ENCODE peak calls at places on chromosomes 1 and 21, in ten cellular contexts. U is BE2C; E is kidney epithelial cell; A is activated CD8-positive, alpha-beta T cell treated with anti-CD3 and anti-CD28 coated beads for 36 hours; B is CD4-positive, alpha-beta T cell; H is astrocyte of the spinal cord; M is foreskin fibroblast; X is GM10248; Y is left lung; F is HCT116. Z is an unnamed sample.

GRCh38 chr1:97160796-97161195 is 439.2 kb downstream of the PTBP2 start:
- DNase-seq in U (peak), E (no peak), A (no peak), B (no peak), H (no peak), M (peak), X (no peak), Y (no peak), F (no peak), Z (no peak)

GRCh38 chr1:181255270-181255929 is 166.9 kb downstream of the IER5 start:
- DNase-seq in U (no peak), E (peak), A (no peak), B (no peak), H (peak), M (peak), X (no peak), Y (peak), F (no peak), Z (no peak)

GRCh38 chr21:27143476-27143875 is 176.6 kb upstream of the ADAMTS5 start:
- DNase-seq in U (no peak), E (no peak), A (no peak), B (no peak), H (no peak), M (no peak), X (no peak), Y (no peak), F (no peak), Z (no peak)

GRCh38 chr1:102588536-102588935 is 519.8 kb downstream of the COL11A1 start:
- DNase-seq in U (peak), E (no peak), A (no peak), B (no peak), H (no peak), M (peak), X (no peak), Y (no peak), F (no peak), Z (no peak)

GRCh38 chr1:28172690-28173150 is 3.8 kb downstream of the PTAFR start:
- DNase-seq in U (no peak), E (no peak), A (peak), B (no peak), H (no peak), M (peak), X (peak), Y (no peak), F (no peak), Z (no peak)

GRCh38 chr1:51976831-51977602 is 13.5 kb downstream of the RAB3B start:
- DNase-seq in U (no peak), E (no peak), A (no peak), B (no peak), H (no peak), M (no peak), X (no peak), Y (no peak), F (no peak), Z (no peak)

GRCh38 chr1:244435562-244436205 is 16.0 kb downstream of the ADSS2 start:
- DNase-seq in U (no peak), E (no peak), A (peak), B (no peak), H (peak), M (peak), X (no peak), Y (no peak), F (peak), Z (no peak)

GRCh38 chr1:3350441-3351261 is 103.8 kb upstream of the ARHGEF16 start:
- DNase-seq in U (no peak), E (no peak), A (no peak), B (no peak), H (peak), M (peak), X (no peak), Y (no peak), F (no peak), Z (no peak)

GRCh38 chr1:245829194-245829593 is 674.4 kb downstream of the KIF26B start:
- DNase-seq in U (no peak), E (no peak), A (no peak), B (no peak), H (no peak), M (no peak), X (peak), Y (no peak), F (no peak), Z (no peak)

GRCh38 chr1:48492392-48492791 is 20.4 kb upstream of the SPATA6 start:
- DNase-seq in U (no peak), E (no peak), A (no peak), B (no peak), H (no peak), M (peak), X (no peak), Y (no peak), F (no peak), Z (no peak)

GRCh38 chr1:72170246-72170645 is 112.1 kb downstream of the NEGR1 start:
- DNase-seq in U (no peak), E (no peak), A (no peak), B (no peak), H (no peak), M (no peak), X (no peak), Y (no peak), F (no peak), Z (no peak)

GRCh38 chr1:160622885-160623633 is 23.8 kb downstream of the SLAMF1 start:
- DNase-seq in U (no peak), E (no peak), A (peak), B (no peak), H (no peak), M (no peak), X (no peak), Y (no peak), F (no peak), Z (no peak)

GRCh38 chr1:18261891-18262290 is 154.3 kb downstream of the IGSF21 start:
- DNase-seq in U (no peak), E (no peak), A (no peak), B (no peak), H (no peak), M (no peak), X (no peak), Y (no peak), F (no peak), Z (no peak)

GRCh38 chr1:95286479-95286878 is 52.5 kb downstream of the RWDD3 start:
- DNase-seq in U (no peak), E (no peak), A (no peak), B (no peak), H (no peak), M (no peak), X (no peak), Y (no peak), F (no peak), Z (no peak)

GRCh38 chr1:158932171-158932570 is 819 bp downstream of the PYHIN1 start:
- DNase-seq in U (no peak), E (no peak), A (peak), B (no peak), H (no peak), M (no peak), X (no peak), Y (no peak), F (no peak), Z (no peak)

GRCh38 chr1:64212023-64212422 is 8.6 kb downstream of the UBE2U start:
- DNase-seq in U (no peak), E (no peak), A (no peak), B (no peak), H (peak), M (peak), X (no peak), Y (no peak), F (no peak), Z (no peak)

GRCh38 chr1:204818998-204819397 is 51.7 kb upstream of the NFASC start:
- DNase-seq in U (no peak), E (no peak), A (no peak), B (no peak), H (no peak), M (no peak), X (no peak), Y (no peak), F (no peak), Z (no peak)

GRCh38 chr1:61997123-61997522 is 197.5 kb upstream of the L1TD1 start:
- DNase-seq in U (no peak), E (no peak), A (no peak), B (no peak), H (no peak), M (no peak), X (no peak), Y (no peak), F (no peak), Z (no peak)

GRCh38 chr1:8962812-8963669 is 17.4 kb downstream of the CA6 start:
- DNase-seq in U (peak), E (no peak), A (peak), B (peak), H (no peak), M (peak), X (peak), Y (peak), F (peak), Z (no peak)

DNA sequence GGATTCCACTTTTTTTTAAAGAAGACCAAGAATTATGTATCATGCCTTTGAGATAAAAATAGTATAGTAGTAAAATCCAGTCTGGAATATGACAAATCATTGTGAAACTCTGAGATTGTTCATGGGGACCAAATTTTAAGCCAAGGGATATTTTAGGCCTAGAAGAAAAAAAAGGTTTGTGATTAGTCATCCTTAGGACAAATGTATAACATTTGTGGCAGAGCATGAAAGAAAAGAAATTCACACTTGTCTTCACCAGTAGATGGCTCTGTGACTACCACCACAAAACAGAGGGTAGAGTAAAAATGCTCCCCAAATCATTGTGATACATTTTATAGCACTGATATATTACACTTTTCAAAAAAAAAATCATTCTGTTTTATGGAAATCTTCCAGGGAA is 226.1 kb downstream of the KCTD3 start:
- DNase-seq in U (no peak), E (no peak), A (no peak), B (no peak), H (peak), M (peak), X (no peak), Y (no peak), F (no peak), Z (no peak)
- TF ChIP-seq CTCF in U (peak), E (peak), A (no peak), B (no peak), H (peak), M (peak), X (peak), Y (no peak), F (peak), Z (no peak)

GRCh38 chr1:29916656-29917369 is 680.5 kb downstream of the PTPRU start:
- DNase-seq in U (no peak), E (no peak), A (no peak), B (no peak), H (no peak), M (no peak), X (no peak), Y (no peak), F (no peak), Z (no peak)

GRCh38 chr1:29906927-29907326 is 670.6 kb downstream of the PTPRU start:
- DNase-seq in U (no peak), E (no peak), A (no peak), B (no peak), H (no peak), M (no peak), X (no peak), Y (no peak), F (no peak), Z (no peak)

DNA sequence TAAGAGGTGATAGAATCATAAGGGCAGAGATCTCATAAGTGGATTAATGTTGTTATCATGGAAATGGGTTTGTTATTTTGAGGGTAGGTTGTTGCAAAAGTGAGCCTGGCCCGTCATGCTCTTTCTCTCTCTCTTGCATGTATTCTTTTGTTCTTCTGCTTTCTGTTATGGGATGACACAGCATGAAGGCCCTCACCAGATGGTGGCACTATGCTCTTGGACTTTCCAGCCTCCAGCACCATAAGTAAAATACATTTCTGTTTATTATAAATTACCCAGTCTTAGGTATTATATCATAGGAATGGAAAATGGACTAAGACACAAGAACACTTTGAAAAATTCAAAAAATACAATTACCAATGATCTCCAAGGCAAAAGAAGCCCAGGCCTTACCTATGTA is 676.1 kb downstream of the PTPRU start:
- DNase-seq in U (no peak), E (no peak), A (peak), B (no peak), H (peak), M (peak), X (no peak), Y (no peak), F (peak), Z (no peak)
- TF ChIP-seq CTCF in U (peak), E (peak), A (no peak), B (no peak), H (peak), M (peak), X (no peak), Y (no peak), F (peak), Z (peak)

GRCh38 chr1:4825841-4826450 is 171.5 kb downstream of the AJAP1 start:
- DNase-seq in U (no peak), E (no peak), A (peak), B (no peak), H (no peak), M (no peak), X (peak), Y (no peak), F (no peak), Z (no peak)
- TF ChIP-seq CTCF in U (peak), E (peak), A (peak), B (no peak), H (no peak), M (no peak), X (peak), Y (no peak), F (peak), Z (no peak)

GRCh38 chr1:150389650-150390049 is 25.7 kb downstream of the RPRD2 start:
- DNase-seq in U (no peak), E (no peak), A (no peak), B (no peak), H (no peak), M (no peak), X (no peak), Y (no peak), F (no peak), Z (no peak)
- TF ChIP-seq CTCF in U (no peak), E (peak), A (no peak), B (no peak), H (peak), M (no peak), X (no peak), Y (no peak), F (no peak), Z (no peak)

GRCh38 chr1:38505950-38506349 is 353.6 kb downstream of the RRAGC start:
- DNase-seq in U (no peak), E (no peak), A (no peak), B (no peak), H (no peak), M (no peak), X (no peak), Y (no peak), F (no peak), Z (no peak)

GRCh38 chr1:38500891-38501290 is 358.7 kb downstream of the RRAGC start:
- DNase-seq in U (no peak), E (no peak), A (peak), B (no peak), H (no peak), M (no peak), X (no peak), Y (no peak), F (no peak), Z (no peak)

GRCh38 chr1:38507563-38507962 is 352.0 kb downstream of the RRAGC start:
- DNase-seq in U (no peak), E (no peak), A (no peak), B (no peak), H (no peak), M (no peak), X (no peak), Y (no peak), F (no peak), Z (no peak)

GRCh38 chr1:38500352-38500751 is 359.2 kb downstream of the RRAGC start:
- DNase-seq in U (peak), E (no peak), A (peak), B (no peak), H (no peak), M (no peak), X (no peak), Y (no peak), F (no peak), Z (no peak)

DNA sequence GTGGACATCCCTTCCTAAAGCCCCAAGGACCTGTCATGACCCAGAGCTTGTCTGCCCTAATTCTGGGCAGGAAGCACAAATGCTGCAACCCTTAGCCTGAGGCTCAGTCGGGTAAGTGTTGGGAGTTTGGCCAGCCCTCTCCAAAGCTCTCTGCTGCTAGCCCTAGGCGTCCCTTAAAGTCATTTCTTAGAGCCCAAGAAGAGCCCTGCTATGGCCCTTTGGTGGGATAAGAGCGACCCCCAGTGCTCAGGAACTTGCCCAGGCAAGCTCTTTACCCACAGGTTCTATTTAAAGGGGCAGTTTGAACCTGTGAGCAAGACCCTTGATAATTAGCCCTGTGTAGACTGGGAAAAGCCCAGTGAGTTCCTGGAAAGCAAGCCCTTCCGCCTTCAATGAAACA is 356.8 kb downstream of the RRAGC start:
- DNase-seq in U (peak), E (no peak), A (no peak), B (no peak), H (no peak), M (no peak), X (peak), Y (no peak), F (no peak), Z (no peak)
- TF ChIP-seq CTCF in U (peak), E (no peak), A (no peak), B (no peak), H (peak), M (no peak), X (peak), Y (no peak), F (no peak), Z (no peak)

GRCh38 chr1:20469406-20470076 is 16.5 kb downstream of the CAMK2N1 start:
- DNase-seq in U (no peak), E (no peak), A (no peak), B (no peak), H (no peak), M (no peak), X (no peak), Y (no peak), F (no peak), Z (no peak)
- TF ChIP-seq CTCF in U (peak), E (no peak), A (no peak), B (no peak), H (no peak), M (no peak), X (no peak), Y (no peak), F (peak), Z (no peak)